ENCODE peak calls at places on chromosomes 3 and 15, in nine cellular contexts. G is CD8-positive, alpha-beta T cell; S is PC-9; Z is Caco-2; E is pancreas; V is adrenal gland; M is CD8-positive, alpha-beta memory T cell; Q is fibroblast of lung; W is tibial artery. O is an unnamed sample. For H3K4me1, the result is how much of the 10 kb centered on the place peaks cover.

GRCh38 chr15:44550256-44550655 is 13.3 kb downstream of the EIF3J start:
- DNase-seq in G (peak), S (peak), Z (no peak), E (no peak), V (no peak), M (no peak), Q (peak), W (no peak), O (no peak)

GRCh38 chr3:31567036-31567435 is 34.3 kb downstream of the STT3B start:
- DNase-seq in G (peak), S (no peak), Z (no peak), E (no peak), V (no peak), M (no peak), Q (no peak), W (no peak), O (no peak)

GRCh38 chr3:184523825-184524615 is 37.6 kb upstream of the EPHB3 start:
- DNase-seq in G (no peak), S (peak), Z (no peak), E (no peak), V (no peak), M (no peak), Q (peak), W (no peak), O (no peak)

GRCh38 chr3:14839236-14839635 is 20.5 kb downstream of the FGD5 start:
- DNase-seq in G (no peak), S (no peak), Z (no peak), E (no peak), V (no peak), M (no peak), Q (no peak), W (no peak), O (no peak)

GRCh38 chr3:39982665-39983357 is 173.4 kb downstream of the MYRIP start:
- DNase-seq in G (no peak), S (no peak), Z (peak), E (no peak), V (no peak), M (no peak), Q (no peak), W (no peak), O (no peak)

GRCh38 chr3:162437480-162437879 is 940.9 kb downstream of the OTOL1 start:
- DNase-seq in G (no peak), S (peak), Z (no peak), E (no peak), V (no peak), M (no peak), Q (peak), W (no peak), O (no peak)

GRCh38 chr15:62802612-62803011 is 239.9 kb upstream of the TPM1 start:
- DNase-seq in G (no peak), S (no peak), Z (no peak), E (no peak), V (no peak), M (no peak), Q (no peak), W (no peak), O (no peak)

GRCh38 chr3:51245871-51246270 is 139.2 kb upstream of the MANF start:
- DNase-seq in G (no peak), S (peak), Z (no peak), E (no peak), V (no peak), M (no peak), Q (no peak), W (no peak), O (no peak)

GRCh38 chr15:52392008-52392687 is 96.5 kb upstream of the MYO5C start:
- DNase-seq in G (no peak), S (peak), Z (no peak), E (no peak), V (no peak), M (no peak), Q (no peak), W (no peak), O (no peak)

GRCh38 chr3:4504340-4505261 is 11.5 kb downstream of the ITPR1 start:
- DNase-seq in G (peak), S (no peak), Z (no peak), E (no peak), V (peak), M (peak), Q (peak), W (no peak), O (no peak)

GRCh38 chr3:60803156-60803555 is 448.1 kb downstream of the FHIT start:
- DNase-seq in G (no peak), S (no peak), Z (no peak), E (no peak), V (no peak), M (no peak), Q (no peak), W (no peak), O (no peak)

GRCh38 chr15:39125904-39126303 is 455.0 kb upstream of the THBS1 start:
- DNase-seq in G (peak), S (no peak), Z (no peak), E (no peak), V (peak), M (no peak), Q (peak), W (no peak), O (no peak)

GRCh38 chr15:72166716-72167417 is 30.7 kb downstream of the GRAMD2A start:
- DNase-seq in G (no peak), S (no peak), Z (no peak), E (no peak), V (no peak), M (no peak), Q (no peak), W (no peak), O (peak)

GRCh38 chr15:98727115-98728040 is 79.0 kb downstream of the IGF1R start:
- DNase-seq in G (no peak), S (peak), Z (peak), E (peak), V (peak), M (no peak), Q (peak), W (peak), O (peak)

GRCh38 chr3:186589115-186589514 is 18.6 kb downstream of the DNAJB11 start:
- DNase-seq in G (no peak), S (peak), Z (no peak), E (no peak), V (no peak), M (no peak), Q (peak), W (no peak), O (no peak)

GRCh38 chr15:38868326-38869114 is 303.9 kb upstream of the RASGRP1 start:
- DNase-seq in G (no peak), S (peak), Z (peak), E (no peak), V (peak), M (no peak), Q (peak), W (peak), O (no peak)

GRCh38 chr15:72826611-72827010 is 43.1 kb upstream of the ADPGK start:
- DNase-seq in G (no peak), S (no peak), Z (no peak), E (no peak), V (no peak), M (no peak), Q (no peak), W (no peak), O (no peak)

GRCh38 chr15:77846360-77846759 is 213.6 kb upstream of the LINGO1 start:
- DNase-seq in G (no peak), S (no peak), Z (no peak), E (no peak), V (no peak), M (no peak), Q (no peak), W (no peak), O (no peak)

GRCh38 chr15:67826717-67827560 is 1.6 kb downstream of the SKOR1 start:
- DNase-seq in G (no peak), S (no peak), Z (no peak), E (no peak), V (no peak), M (no peak), Q (no peak), W (no peak), O (no peak)

GRCh38 chr15:91422704-91423254 is 322.7 kb downstream of the SV2B start:
- DNase-seq in G (no peak), S (no peak), Z (no peak), E (no peak), V (no peak), M (no peak), Q (no peak), W (no peak), O (no peak)

GRCh38 chr15:88681610-88682221 is 42.9 kb downstream of the ISG20 start:
- DNase-seq in G (no peak), S (no peak), Z (no peak), E (peak), V (peak), M (no peak), Q (no peak), W (no peak), O (no peak)

GRCh38 chr3:78736863-78737262 is 1030.9 kb downstream of the ROBO1 start:
- DNase-seq in G (no peak), S (peak), Z (no peak), E (no peak), V (no peak), M (no peak), Q (no peak), W (no peak), O (no peak)

GRCh38 chr15:63791236-63791635 is 42.5 kb downstream of the HERC1 start:
- DNase-seq in G (no peak), S (no peak), Z (no peak), E (no peak), V (no peak), M (no peak), Q (peak), W (no peak), O (no peak)

DNA sequence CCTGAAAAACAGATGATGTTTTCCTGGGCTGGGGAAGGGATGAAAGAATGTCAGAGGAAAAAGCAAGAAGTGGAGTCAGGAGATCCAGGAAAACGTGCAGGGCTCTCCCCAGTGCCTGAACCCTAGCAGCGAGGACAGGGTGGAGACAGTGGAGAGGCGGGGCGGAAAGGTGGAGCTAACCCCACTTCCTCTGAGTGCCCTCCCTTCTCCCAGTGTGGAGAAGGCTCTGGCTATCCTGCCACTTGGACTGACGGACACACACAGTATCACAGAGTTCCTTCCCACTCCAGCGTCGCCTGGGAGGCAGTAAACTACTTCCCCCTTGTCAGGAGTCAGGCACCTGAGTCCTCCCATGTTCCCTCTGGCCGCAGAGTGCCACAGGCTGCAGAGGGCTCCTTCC is 125.3 kb upstream of the CHRNA7 start:
- DNase-seq in G (no peak), S (no peak), Z (no peak), E (no peak), V (peak), M (no peak), Q (no peak), W (no peak), O (no peak)
- H3K4me3 ChIP-seq in G (no peak), S (no peak), Z (no peak), E (no peak), V (no peak), M (no peak), Q (no peak), W (no peak), O (no peak)

DNA sequence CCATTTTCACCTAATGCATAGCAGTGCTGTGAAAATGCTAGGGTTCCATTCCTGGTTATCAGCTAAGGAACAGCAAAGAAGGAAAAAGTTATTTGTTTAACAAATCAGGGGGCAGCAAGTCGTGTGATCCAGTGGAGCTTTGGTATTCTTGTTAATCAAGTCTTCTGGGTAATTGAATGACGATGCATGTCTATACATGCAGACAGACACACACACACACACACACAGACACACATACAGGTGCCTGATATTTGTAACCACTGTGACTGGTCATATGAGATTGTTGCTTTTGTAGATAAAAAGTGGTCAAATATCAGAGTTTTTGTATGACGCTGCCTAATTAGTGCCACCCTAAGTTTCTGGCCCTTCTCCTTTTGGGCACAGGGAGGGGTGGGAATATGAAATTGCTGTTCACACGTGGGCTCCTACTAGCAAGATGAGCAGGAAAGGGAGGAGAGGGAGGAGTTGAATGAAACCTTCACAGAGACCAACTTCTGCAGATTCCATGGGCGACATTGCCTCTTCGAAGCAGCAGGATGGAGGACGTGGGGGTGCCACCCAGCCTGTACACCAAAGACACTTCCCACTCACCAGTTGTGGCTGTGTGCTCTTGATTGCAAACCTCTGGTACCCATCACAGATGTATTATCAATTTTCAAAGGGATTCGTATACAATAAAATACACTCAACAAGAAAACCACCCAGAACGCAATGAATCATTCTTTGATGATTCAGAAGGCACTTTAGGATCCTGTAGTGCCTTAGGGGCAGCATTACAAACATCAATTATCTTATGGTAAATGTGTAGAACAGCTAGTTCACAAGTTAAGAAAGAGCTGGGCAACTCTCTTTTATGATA is 281.9 kb upstream of the ICE2 start:
- DNase-seq in G (no peak), S (no peak), Z (no peak), E (no peak), V (no peak), M (no peak), Q (peak), W (no peak), O (no peak)
- H3K4me1 ChIP-seq in G (under half), S (under half), Z (under half), E (under half), V (under half), M (under half), Q (under half), W (under half), O (under half)

DNA sequence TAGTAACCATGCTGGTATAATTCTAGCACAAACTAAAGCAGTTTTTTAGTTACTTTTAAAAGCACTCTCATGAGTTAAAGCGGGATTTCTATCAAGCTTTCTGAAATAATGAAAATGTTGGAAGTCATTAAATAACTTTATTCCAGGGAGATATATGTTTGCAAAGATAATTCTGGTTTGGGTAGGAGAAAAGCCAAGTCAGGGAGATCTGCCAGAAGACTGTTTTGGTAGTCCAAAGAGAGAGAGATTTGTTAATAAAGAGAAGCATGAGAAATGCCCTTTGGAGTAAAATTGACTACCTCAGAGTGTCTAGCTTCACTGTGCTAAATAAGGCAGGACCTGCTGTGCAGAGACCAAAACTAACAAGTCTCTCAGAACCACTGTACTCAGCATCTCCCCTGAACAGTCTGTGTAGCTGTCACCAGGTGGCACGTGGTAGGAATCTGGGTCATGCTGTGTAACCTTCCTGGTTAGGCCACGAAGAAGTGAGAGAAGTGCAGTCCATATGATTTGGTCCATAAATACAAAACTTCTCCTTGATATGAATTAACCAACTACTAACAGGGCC is 31.6 kb upstream of the SLC35G2 start:
- DNase-seq in G (peak), S (no peak), Z (no peak), E (no peak), V (peak), M (peak), Q (peak), W (no peak), O (no peak)
- H3K4me3 ChIP-seq in G (no peak), S (peak), Z (no peak), E (no peak), V (no peak), M (no peak), Q (peak), W (peak), O (peak)

DNA sequence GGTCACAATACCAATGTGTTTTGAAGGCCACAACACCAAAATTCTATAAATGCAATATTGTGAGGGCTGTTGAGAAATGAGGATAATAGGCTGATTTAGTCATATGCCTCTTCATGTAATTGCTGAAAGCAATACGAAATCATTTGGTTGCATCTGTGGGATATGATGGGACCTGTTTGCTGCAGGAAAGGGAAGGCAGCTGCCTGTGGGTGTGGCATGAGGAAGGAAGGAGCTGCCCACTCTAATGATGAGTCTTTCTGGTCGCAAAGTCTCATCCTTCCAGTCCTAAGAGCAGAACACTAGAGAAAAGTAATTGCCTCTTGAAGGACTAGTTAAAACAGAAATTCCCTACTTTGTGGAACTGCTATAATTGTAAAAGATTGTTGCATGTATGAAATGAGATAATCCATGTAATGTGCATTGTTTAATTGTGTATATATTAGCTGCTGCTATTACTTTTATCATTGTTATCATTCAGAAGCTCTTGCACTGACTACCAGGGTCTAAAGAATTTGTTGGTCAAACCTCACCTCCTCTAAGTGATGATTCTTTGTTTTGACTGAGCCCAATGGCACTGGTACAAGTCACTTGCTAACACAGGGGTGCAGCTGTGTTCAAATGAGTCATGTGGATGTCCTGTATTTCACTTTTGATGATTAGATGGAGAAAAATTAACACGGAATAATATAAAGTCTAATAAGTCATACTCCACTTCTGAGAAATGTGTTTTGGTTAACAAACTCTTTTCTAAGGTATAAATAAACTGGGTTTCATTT is 245.1 kb upstream of the ZPLD1 start:
- DNase-seq in G (no peak), S (no peak), Z (no peak), E (no peak), V (no peak), M (no peak), Q (no peak), W (no peak), O (no peak)
- H3K4me1 ChIP-seq in G (under half), S (under half), Z (under half), E (under half), V (under half), M (under half), Q (under half), W (under half), O (under half)

GRCh38 chr3:76827647-76828273 is 212.1 kb upstream of the ROBO2 start:
- DNase-seq in G (no peak), S (no peak), Z (no peak), E (no peak), V (no peak), M (no peak), Q (peak), W (no peak), O (no peak)

GRCh38 chr3:76824658-76825310 is 215.1 kb upstream of the ROBO2 start:
- DNase-seq in G (no peak), S (no peak), Z (no peak), E (no peak), V (no peak), M (no peak), Q (no peak), W (no peak), O (no peak)

GRCh38 chr3:76826915-76827314 is 213.0 kb upstream of the ROBO2 start:
- DNase-seq in G (no peak), S (no peak), Z (no peak), E (no peak), V (no peak), M (no peak), Q (no peak), W (no peak), O (no peak)
- H3K4me3 ChIP-seq in G (no peak), S (no peak), Z (no peak), E (no peak), V (no peak), M (no peak), Q (no peak), W (no peak), O (no peak)